ENCODE peak calls at places on chromosomes 13 and 19, in six cellular contexts. P is ovary, E is GM12865, G is Peyer's patch, D is type B pancreatic cell, W is heart left ventricle. H is an unnamed sample.

GRCh38 chr19:12794196-12794921 is 3.1 kb downstream of the JUNB start:
- DNase-seq in P (no peak), E (no peak), G (no peak), D (no peak), W (no peak), H (no peak)

GRCh38 chr13:45807520-45808099 is 43.9 kb downstream of the SIAH3 start:
- DNase-seq in P (no peak), E (peak; percentile 56), G (peak; percentile 50), D (no peak), W (peak; percentile 53), H (no peak)

GRCh38 chr13:73715910-73716257 is 418.3 kb downstream of the KLF12 start:
- DNase-seq in P (no peak), E (no peak), G (no peak), D (no peak), W (no peak), H (no peak)

GRCh38 chr13:28751210-28751935 is 32.6 kb upstream of the SLC46A3 start:
- DNase-seq in P (no peak), E (no peak), G (no peak), D (no peak), W (no peak), H (no peak)

GRCh38 chr19:42626181-42626580 is 31.5 kb upstream of the CEACAM8 start:
- DNase-seq in P (no peak), E (no peak), G (no peak), D (no peak), W (no peak), H (no peak)

GRCh38 chr13:73167046-73167820 is 108.4 kb downstream of the KLF5 start:
- DNase-seq in P (no peak), E (no peak), G (no peak), D (no peak), W (no peak), H (no peak)

GRCh38 chr13:98014766-98015165 is 61.3 kb downstream of the IPO5 start:
- DNase-seq in P (no peak), E (no peak), G (no peak), D (no peak), W (no peak), H (no peak)

GRCh38 chr13:50989476-50989875 is 79.9 kb downstream of the RNASEH2B start:
- DNase-seq in P (no peak), E (no peak), G (no peak), D (no peak), W (peak; percentile 58), H (no peak)

GRCh38 chr13:32282096-32282711 is 33.0 kb downstream of the ZAR1L start:
- DNase-seq in P (no peak), E (no peak), G (no peak), D (no peak), W (no peak), H (no peak)

GRCh38 chr19:37654118-37654517 is 1.1 kb downstream of the ZFP30 start:
- DNase-seq in P (no peak), E (no peak), G (no peak), D (no peak), W (no peak), H (no peak)

DNA sequence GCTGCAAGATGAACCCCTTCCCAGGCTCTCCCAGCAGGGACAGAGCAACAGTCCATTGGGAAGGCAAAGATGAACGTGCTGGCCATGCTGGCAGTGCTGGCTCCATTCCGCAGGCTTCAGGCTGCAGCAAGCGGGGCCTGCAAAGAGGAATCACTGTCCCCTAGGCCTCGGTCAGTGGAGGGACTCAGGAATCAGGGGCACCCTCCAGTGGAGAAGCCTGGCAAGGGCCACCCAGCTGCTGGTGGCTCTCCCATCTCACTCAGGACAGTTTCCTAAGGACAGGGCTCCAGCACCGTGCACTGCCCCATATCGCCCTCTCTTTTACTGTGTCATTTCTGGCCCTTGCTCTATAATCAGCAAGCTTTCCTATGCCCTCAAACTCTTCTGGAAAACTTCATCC is 498.6 kb downstream of the EFNB2 start:
- DNase-seq in P (no peak), E (no peak), G (no peak), D (no peak), W (no peak), H (no peak)
- TF ChIP-seq CTCF in P (no peak), E (no peak), G (no peak), D (no peak), W (no peak), H (no peak)

GRCh38 chr19:34273121-34273845 is 18.9 kb downstream of the GARRE1 start:
- DNase-seq in P (no peak), E (no peak), G (no peak), D (no peak), W (no peak), H (no peak)

GRCh38 chr19:34276614-34277013 is 22.3 kb downstream of the GARRE1 start:
- DNase-seq in P (no peak), E (no peak), G (no peak), D (no peak), W (no peak), H (no peak)

GRCh38 chr19:34275705-34276104 is 21.4 kb downstream of the GARRE1 start:
- DNase-seq in P (no peak), E (no peak), G (no peak), D (no peak), W (no peak), H (no peak)

GRCh38 chr19:34274827-34275625 is 20.7 kb downstream of the GARRE1 start:
- DNase-seq in P (no peak), E (no peak), G (no peak), D (no peak), W (no peak), H (no peak)

DNA sequence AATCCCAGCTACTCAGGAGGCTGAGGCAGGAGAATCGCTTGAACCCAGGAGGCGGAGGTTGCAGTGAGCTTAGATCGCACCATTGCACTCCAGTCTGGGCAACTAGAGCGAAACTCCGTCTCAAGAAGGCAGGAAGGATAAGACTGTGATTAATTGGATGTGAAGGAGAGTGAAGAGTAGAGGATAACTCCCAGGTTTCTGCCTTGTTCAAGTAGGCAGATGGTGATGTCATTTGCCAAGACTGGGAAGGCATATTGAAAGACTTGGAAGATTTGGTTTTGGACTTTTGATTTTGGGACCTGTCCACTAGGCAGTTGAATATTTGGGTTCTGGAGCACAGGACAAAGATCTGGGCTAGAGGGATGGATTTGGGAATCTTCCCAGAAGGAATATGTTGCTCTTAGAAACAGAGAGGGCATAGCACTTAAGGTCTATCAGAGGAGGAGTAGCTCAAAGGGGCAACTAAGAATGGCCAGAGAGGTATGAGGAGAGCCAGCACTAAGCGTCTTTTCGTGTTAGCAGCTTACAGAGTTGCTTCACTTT is 20.0 kb downstream of the GARRE1 start:
- DNase-seq in P (no peak), E (no peak), G (no peak), D (no peak), W (no peak), H (no peak)
- TF ChIP-seq CTCF in P (no peak), E (no peak), G (no peak), D (no peak), W (no peak), H (no peak)

GRCh38 chr13:23510544-23510916 is 59.7 kb upstream of the TNFRSF19 start:
- DNase-seq in P (no peak), E (no peak), G (no peak), D (no peak), W (no peak), H (no peak)

GRCh38 chr13:23509781-23510543 is 60.2 kb upstream of the TNFRSF19 start:
- DNase-seq in P (no peak), E (no peak), G (no peak), D (no peak), W (no peak), H (no peak)

GRCh38 chr13:23513460-23513859 is 56.8 kb upstream of the TNFRSF19 start:
- DNase-seq in P (no peak), E (no peak), G (no peak), D (no peak), W (no peak), H (no peak)

GRCh38 chr13:23512762-23513395 is 57.3 kb upstream of the TNFRSF19 start:
- DNase-seq in P (no peak), E (peak; percentile 52), G (no peak), D (no peak), W (no peak), H (no peak)

GRCh38 chr13:23510979-23511735 is 59.1 kb upstream of the TNFRSF19 start:
- DNase-seq in P (no peak), E (peak; percentile 89), G (no peak), D (no peak), W (no peak), H (no peak)
- TF ChIP-seq CTCF in P (no peak), E (peak; percentile 47), G (no peak), D (peak; percentile 49), W (no peak), H (no peak)

DNA sequence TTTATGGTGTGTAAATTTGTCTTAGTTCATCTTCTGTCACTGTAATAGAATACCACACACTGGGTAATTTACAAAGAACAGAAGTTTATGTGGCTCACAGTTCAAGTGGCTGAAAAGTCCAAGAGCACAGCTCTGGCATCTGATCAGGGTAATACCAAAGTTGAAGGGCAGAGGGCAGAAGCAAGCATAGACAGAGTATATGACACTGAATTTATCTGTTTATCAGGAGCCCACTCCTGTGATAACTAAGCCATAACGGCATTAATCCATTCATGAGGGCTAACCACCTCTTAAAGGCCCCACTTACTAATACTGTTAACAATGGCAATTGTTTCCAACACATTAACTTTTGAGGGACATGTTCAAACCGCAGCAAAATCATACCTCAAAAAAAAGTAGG is 4.0 kb upstream of the RFXAP start:
- DNase-seq in P (no peak), E (peak; percentile 28), G (no peak), D (no peak), W (no peak), H (no peak)
- TF ChIP-seq CTCF in P (no peak), E (peak; percentile 43), G (no peak), D (peak; percentile 59), W (no peak), H (no peak)

GRCh38 chr13:78722700-78723099 is 63.7 kb upstream of the OBI1 start:
- DNase-seq in P (no peak), E (no peak), G (no peak), D (no peak), W (no peak), H (no peak)
- TF ChIP-seq CTCF in P (no peak), E (no peak), G (no peak), D (no peak), W (no peak), H (no peak)

DNA sequence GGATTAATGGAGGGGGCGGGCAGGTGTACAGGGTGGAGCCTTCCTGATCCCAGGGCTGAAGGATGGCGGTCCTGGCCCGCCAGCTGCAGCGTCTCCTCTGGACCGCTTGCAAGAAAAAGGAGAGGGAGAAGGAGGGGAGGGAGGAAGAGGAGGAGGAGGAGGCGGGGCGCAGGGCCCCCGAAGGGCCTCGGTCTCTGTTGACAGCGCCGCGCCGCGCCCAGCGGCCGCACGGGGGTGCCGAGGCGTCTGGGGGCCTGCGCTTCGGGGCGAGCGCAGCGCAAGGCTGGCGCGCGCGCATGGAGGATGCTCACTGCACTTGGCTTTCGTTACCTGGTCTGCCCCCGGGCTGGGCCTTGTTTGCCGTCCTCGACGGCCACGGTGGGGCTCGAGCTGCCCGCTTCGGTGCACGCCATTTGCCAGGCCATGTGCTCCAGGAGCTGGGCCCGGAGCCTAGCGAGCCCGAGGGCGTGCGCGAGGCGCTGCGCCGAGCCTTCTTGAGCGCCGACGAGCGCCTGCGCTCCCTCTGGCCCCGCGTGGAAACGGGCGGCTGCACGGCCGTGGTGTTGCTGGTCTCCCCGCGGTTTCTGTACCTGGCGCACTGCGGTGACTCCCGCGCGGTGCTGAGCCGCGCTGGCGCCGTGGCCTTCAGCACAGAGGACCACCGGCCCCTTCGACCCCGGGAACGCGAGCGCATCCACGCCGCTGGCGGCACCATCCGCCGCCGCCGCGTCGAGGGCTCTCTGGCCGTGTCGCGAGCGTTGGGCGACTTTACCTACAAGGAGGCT is at the start of gene PPM1N:
- DNase-seq in P (peak; percentile 24), E (peak; percentile 79), G (peak; percentile 70), D (no peak), W (peak; percentile 59), H (no peak)
- TF ChIP-seq CTCF in P (no peak), E (peak; percentile 46), G (no peak), D (peak; percentile 44), W (no peak), H (no peak)

GRCh38 chr19:9309139-9309973 is at the start of gene ZNF699:
- DNase-seq in P (peak; percentile 99), E (peak; percentile 99), G (peak; percentile 99), D (peak; percentile 97), W (peak; percentile 99), H (peak; percentile 91)
- TF ChIP-seq CTCF in P (no peak), E (no peak), G (no peak), D (no peak), W (no peak), H (no peak)

H was measured in omental fat pad.